ENCODE peak calls at places on chromosomes 5 and 9, in five cellular contexts. One of them, this sample, is unnamed. For H3K4me1 and H3K9me3, the result is how much of the 10 kb centered on the place peaks cover.

GRCh38 chr5:56088967-56089829 is 94.4 kb upstream of the IL6ST start:
- DNase-seq in IMR-90: peak
- DNase-seq in fibroblast of lung: peak
- DNase-seq in HepG2: peak
- DNase-seq in cardiac muscle cell: peak
- DNase-seq in this sample: peak

GRCh38 chr5:148179234-148179824 is 11.0 kb downstream of the SPINK14 start:
- DNase-seq in IMR-90: peak
- DNase-seq in fibroblast of lung: peak
- DNase-seq in HepG2: peak
- DNase-seq in cardiac muscle cell: peak
- DNase-seq in this sample: no peak

GRCh38 chr9:31916591-31917223 is 467.7 kb upstream of the ACO1 start:
- DNase-seq in IMR-90: no peak
- DNase-seq in fibroblast of lung: no peak
- DNase-seq in HepG2: peak
- DNase-seq in cardiac muscle cell: no peak
- DNase-seq in this sample: peak

GRCh38 chr5:167587768-167588167 is 703.7 kb upstream of the WWC1 start:
- DNase-seq in IMR-90: peak
- DNase-seq in fibroblast of lung: peak
- DNase-seq in HepG2: peak
- DNase-seq in cardiac muscle cell: peak
- DNase-seq in this sample: peak

GRCh38 chr9:99918134-99918533 is 11.7 kb downstream of the STX17 start:
- DNase-seq in IMR-90: no peak
- DNase-seq in fibroblast of lung: no peak
- DNase-seq in HepG2: no peak
- DNase-seq in cardiac muscle cell: no peak
- DNase-seq in this sample: no peak

GRCh38 chr5:76426391-76426802 is 23.3 kb downstream of the IQGAP2 start:
- DNase-seq in IMR-90: no peak
- DNase-seq in fibroblast of lung: peak
- DNase-seq in HepG2: no peak
- DNase-seq in cardiac muscle cell: no peak
- DNase-seq in this sample: peak

GRCh38 chr5:6702633-6703032 is 10.6 kb upstream of the TENT4A start:
- DNase-seq in IMR-90: no peak
- DNase-seq in fibroblast of lung: no peak
- DNase-seq in HepG2: no peak
- DNase-seq in cardiac muscle cell: no peak
- DNase-seq in this sample: no peak

GRCh38 chr5:54845567-54845941 is 139.8 kb downstream of the ESM1 start:
- DNase-seq in IMR-90: peak
- DNase-seq in fibroblast of lung: peak
- DNase-seq in HepG2: no peak
- DNase-seq in cardiac muscle cell: peak
- DNase-seq in this sample: peak

GRCh38 chr5:10416868-10417267 is 24.8 kb upstream of the ROPN1L start:
- DNase-seq in IMR-90: no peak
- DNase-seq in fibroblast of lung: no peak
- DNase-seq in HepG2: no peak
- DNase-seq in cardiac muscle cell: no peak
- DNase-seq in this sample: no peak

GRCh38 chr5:27814211-27814610 is 775.8 kb upstream of the CDH9 start:
- DNase-seq in IMR-90: no peak
- DNase-seq in fibroblast of lung: no peak
- DNase-seq in HepG2: no peak
- DNase-seq in cardiac muscle cell: no peak
- DNase-seq in this sample: no peak

GRCh38 chr9:135648494-135649410 is 9.4 kb upstream of the GLT6D1 start:
- DNase-seq in IMR-90: no peak
- DNase-seq in fibroblast of lung: no peak
- DNase-seq in HepG2: no peak
- DNase-seq in cardiac muscle cell: no peak
- DNase-seq in this sample: peak

GRCh38 chr9:135650408-135650807 is 11.1 kb upstream of the GLT6D1 start:
- DNase-seq in IMR-90: no peak
- DNase-seq in fibroblast of lung: no peak
- DNase-seq in HepG2: no peak
- DNase-seq in cardiac muscle cell: no peak
- DNase-seq in this sample: no peak

GRCh38 chr9:135644631-135645218 is 5.4 kb upstream of the GLT6D1 start:
- DNase-seq in IMR-90: no peak
- DNase-seq in fibroblast of lung: no peak
- DNase-seq in HepG2: no peak
- DNase-seq in cardiac muscle cell: no peak
- DNase-seq in this sample: no peak

GRCh38 chr9:135649508-135649907 is 10.2 kb upstream of the GLT6D1 start:
- DNase-seq in IMR-90: no peak
- DNase-seq in fibroblast of lung: no peak
- DNase-seq in HepG2: no peak
- DNase-seq in cardiac muscle cell: no peak
- DNase-seq in this sample: no peak

DNA sequence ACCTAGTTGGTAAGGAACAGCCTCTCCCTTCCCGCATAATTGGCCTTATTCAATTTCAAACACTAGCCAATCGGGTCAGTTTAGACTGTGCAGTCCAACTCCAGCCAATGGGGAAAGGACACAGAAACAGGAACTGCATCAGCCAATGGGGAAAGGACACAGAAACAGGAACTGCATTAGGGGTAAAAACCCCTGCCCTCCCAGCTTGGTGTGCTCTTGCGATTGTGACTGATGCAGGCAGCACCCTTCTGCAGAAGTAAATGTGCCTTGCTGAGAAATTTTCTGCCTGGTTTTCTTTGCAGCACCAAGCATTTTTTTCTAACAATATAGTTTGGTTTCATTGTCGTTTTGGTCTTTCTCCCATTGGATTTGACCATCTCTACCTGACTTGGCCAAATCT is 8.6 kb upstream of the GLT6D1 start:
- DNase-seq in IMR-90: no peak
- DNase-seq in fibroblast of lung: peak
- DNase-seq in HepG2: no peak
- DNase-seq in cardiac muscle cell: no peak
- DNase-seq in this sample: no peak
- H3K4me1 ChIP-seq in IMR-90: under half
- H3K4me1 ChIP-seq in fibroblast of lung: under half
- H3K4me1 ChIP-seq in HepG2: under half
- H3K4me1 ChIP-seq in cardiac muscle cell: under half
- H3K4me1 ChIP-seq in this sample: under half

GRCh38 chr5:140868721-140869554 is at the start of gene PCDHA11:
- DNase-seq in IMR-90: no peak
- DNase-seq in fibroblast of lung: no peak
- DNase-seq in HepG2: peak
- DNase-seq in cardiac muscle cell: peak
- DNase-seq in this sample: peak
- TF ChIP-seq CTCF in IMR-90: no peak
- TF ChIP-seq CTCF in fibroblast of lung: no peak
- TF ChIP-seq CTCF in HepG2: peak
- TF ChIP-seq CTCF in cardiac muscle cell: no peak
- TF ChIP-seq CTCF in this sample: peak

GRCh38 chr5:89777758-89778157 is 631.8 kb downstream of the CETN3 start:
- DNase-seq in IMR-90: no peak
- DNase-seq in fibroblast of lung: no peak
- DNase-seq in HepG2: no peak
- DNase-seq in cardiac muscle cell: no peak
- DNase-seq in this sample: no peak
- H3K9me3 ChIP-seq in IMR-90: under half
- H3K9me3 ChIP-seq in fibroblast of lung: under half
- H3K9me3 ChIP-seq in HepG2: half or more
- H3K9me3 ChIP-seq in cardiac muscle cell: under half
- H3K9me3 ChIP-seq in this sample: under half

GRCh38 chr5:52802272-52803011 is 14.7 kb downstream of the ITGA1 start:
- DNase-seq in IMR-90: peak
- DNase-seq in fibroblast of lung: peak
- DNase-seq in HepG2: no peak
- DNase-seq in cardiac muscle cell: no peak
- DNase-seq in this sample: no peak

GRCh38 chr5:52804978-52805377 is 17.3 kb downstream of the ITGA1 start:
- DNase-seq in IMR-90: no peak
- DNase-seq in fibroblast of lung: no peak
- DNase-seq in HepG2: no peak
- DNase-seq in cardiac muscle cell: no peak
- DNase-seq in this sample: no peak

GRCh38 chr5:52807037-52807436 is 19.3 kb downstream of the ITGA1 start:
- DNase-seq in IMR-90: no peak
- DNase-seq in fibroblast of lung: no peak
- DNase-seq in HepG2: no peak
- DNase-seq in cardiac muscle cell: no peak
- DNase-seq in this sample: no peak

GRCh38 chr5:52805614-52806013 is 17.9 kb downstream of the ITGA1 start:
- DNase-seq in IMR-90: no peak
- DNase-seq in fibroblast of lung: no peak
- DNase-seq in HepG2: no peak
- DNase-seq in cardiac muscle cell: no peak
- DNase-seq in this sample: no peak

GRCh38 chr5:52804359-52804758 is 16.6 kb downstream of the ITGA1 start:
- DNase-seq in IMR-90: no peak
- DNase-seq in fibroblast of lung: no peak
- DNase-seq in HepG2: no peak
- DNase-seq in cardiac muscle cell: peak
- DNase-seq in this sample: no peak
- H3K4me1 ChIP-seq in IMR-90: under half
- H3K4me1 ChIP-seq in fibroblast of lung: under half
- H3K4me1 ChIP-seq in HepG2: half or more
- H3K4me1 ChIP-seq in cardiac muscle cell: under half
- H3K4me1 ChIP-seq in this sample: under half

DNA sequence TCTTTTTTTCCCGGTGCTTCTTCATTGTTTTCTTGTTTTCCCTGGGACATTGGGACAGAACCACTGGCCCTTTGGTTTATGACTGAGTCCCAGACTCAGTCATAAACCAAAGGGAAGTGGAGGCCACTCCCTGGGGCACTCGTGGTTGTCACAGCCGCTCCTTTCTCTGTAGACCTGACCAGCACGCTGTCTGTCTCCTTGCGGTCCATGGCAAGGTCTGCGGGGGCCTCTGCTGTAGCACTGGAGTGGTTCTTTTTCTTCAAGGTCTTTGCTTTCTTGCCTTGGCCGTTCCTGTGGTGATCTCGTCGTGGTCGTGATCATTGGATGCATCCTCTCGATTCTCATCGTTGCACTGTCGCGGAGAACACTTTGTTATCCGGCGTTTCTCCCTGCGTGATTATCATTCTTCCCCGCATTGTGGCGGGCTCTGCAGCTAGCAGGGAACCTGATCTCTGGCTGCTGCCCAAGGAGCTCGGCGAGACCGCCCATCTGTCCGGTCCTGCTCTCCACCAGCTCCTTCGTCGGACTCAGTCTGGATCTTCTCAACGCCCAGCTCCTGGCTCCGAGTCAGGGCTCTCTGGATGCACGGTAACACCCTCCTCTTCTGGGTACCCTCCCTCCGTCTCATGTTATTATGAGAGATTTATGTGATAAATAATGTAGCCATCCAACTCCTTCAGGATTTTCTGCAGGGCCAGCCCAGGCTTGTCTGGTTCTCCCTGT is 43.5 kb upstream of the MPDZ start:
- DNase-seq in IMR-90: no peak
- DNase-seq in fibroblast of lung: no peak
- DNase-seq in HepG2: no peak
- DNase-seq in cardiac muscle cell: no peak
- DNase-seq in this sample: peak
- TF ChIP-seq CTCF in IMR-90: no peak
- TF ChIP-seq CTCF in fibroblast of lung: no peak
- TF ChIP-seq CTCF in HepG2: no peak
- TF ChIP-seq CTCF in cardiac muscle cell: no peak
- TF ChIP-seq CTCF in this sample: peak

GRCh38 chr5:139364466-139364865 is 18.6 kb downstream of the SLC23A1 start:
- DNase-seq in IMR-90: no peak
- DNase-seq in fibroblast of lung: no peak
- DNase-seq in HepG2: no peak
- DNase-seq in cardiac muscle cell: no peak
- DNase-seq in this sample: no peak
- H3K9me3 ChIP-seq in IMR-90: under half
- H3K9me3 ChIP-seq in fibroblast of lung: under half
- H3K9me3 ChIP-seq in HepG2: under half
- H3K9me3 ChIP-seq in cardiac muscle cell: under half
- H3K9me3 ChIP-seq in this sample: under half

GRCh38 chr5:38462972-38463633 is 93.3 kb downstream of the LIFR start:
- DNase-seq in IMR-90: peak
- DNase-seq in fibroblast of lung: peak
- DNase-seq in HepG2: no peak
- DNase-seq in cardiac muscle cell: no peak
- DNase-seq in this sample: no peak
- H3K4me1 ChIP-seq in IMR-90: under half
- H3K4me1 ChIP-seq in fibroblast of lung: under half
- H3K4me1 ChIP-seq in HepG2: half or more
- H3K4me1 ChIP-seq in cardiac muscle cell: under half
- H3K4me1 ChIP-seq in this sample: under half

GRCh38 chr5:68333649-68334549 is 118.3 kb downstream of the PIK3R1 start:
- DNase-seq in IMR-90: peak
- DNase-seq in fibroblast of lung: peak
- DNase-seq in HepG2: peak
- DNase-seq in cardiac muscle cell: peak
- DNase-seq in this sample: no peak
- TF ChIP-seq CTCF in IMR-90: peak
- TF ChIP-seq CTCF in fibroblast of lung: peak
- TF ChIP-seq CTCF in HepG2: peak
- TF ChIP-seq CTCF in cardiac muscle cell: peak
- TF ChIP-seq CTCF in this sample: no peak

DNA sequence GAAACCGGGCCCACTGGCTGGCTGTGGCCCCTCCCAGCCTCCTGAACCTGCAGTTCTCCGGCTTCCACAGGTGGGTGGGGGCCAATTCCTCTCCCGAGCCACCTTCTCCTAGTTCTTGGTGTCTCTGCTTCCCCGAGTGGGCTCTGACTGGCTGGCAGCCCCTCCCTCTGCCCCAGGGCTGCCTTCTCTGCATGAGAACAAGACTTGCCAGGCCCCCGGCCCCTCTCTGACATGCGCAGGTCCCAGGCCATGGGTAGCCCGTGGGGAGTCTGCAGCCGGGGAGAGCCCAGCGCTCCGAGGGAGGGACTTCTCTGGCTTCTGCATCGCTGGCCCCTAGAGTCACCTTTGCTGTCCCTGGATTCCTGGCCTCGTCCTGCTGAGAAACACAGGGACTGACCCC is 421.7 kb downstream of the IRX2 start:
- DNase-seq in IMR-90: no peak
- DNase-seq in fibroblast of lung: no peak
- DNase-seq in HepG2: no peak
- DNase-seq in cardiac muscle cell: no peak
- DNase-seq in this sample: no peak
- H3K9me3 ChIP-seq in IMR-90: under half
- H3K9me3 ChIP-seq in fibroblast of lung: under half
- H3K9me3 ChIP-seq in HepG2: under half
- H3K9me3 ChIP-seq in cardiac muscle cell: under half
- H3K9me3 ChIP-seq in this sample: under half